ENCODE peak calls at places on chromosomes 2 and 18, in six cellular contexts. B, H, I, R, V and D are unnamed samples.

GRCh38 chr2:206971805-206972204 is 32.5 kb downstream of the CPO start:
- DNase-seq in B (no peak), H (no peak), I (peak), R (no peak), V (peak), D (no peak)

GRCh38 chr2:64259301-64259700 is 115.1 kb upstream of the PELI1 start:
- DNase-seq in B (no peak), H (no peak), I (no peak), R (no peak), V (no peak), D (no peak)

GRCh38 chr18:46433121-46433826 is 223.7 kb downstream of the LOXHD1 start:
- DNase-seq in B (no peak), H (no peak), I (no peak), R (no peak), V (no peak), D (no peak)

GRCh38 chr2:20578895-20579825 is 71.7 kb downstream of the HS1BP3 start:
- DNase-seq in B (peak), H (peak), I (peak), R (no peak), V (peak), D (peak)

GRCh38 chr2:109306190-109306589 is 177.2 kb downstream of the SH3RF3 start:
- DNase-seq in B (no peak), H (no peak), I (no peak), R (no peak), V (no peak), D (no peak)

GRCh38 chr2:3001595-3002184 is 375.9 kb downstream of the EIPR1 start:
- DNase-seq in B (no peak), H (no peak), I (no peak), R (no peak), V (no peak), D (no peak)

GRCh38 chr18:34999734-35000397 is 41.3 kb upstream of the MAPRE2 start:
- DNase-seq in B (no peak), H (no peak), I (no peak), R (no peak), V (no peak), D (no peak)

GRCh38 chr2:179898873-179899272 is 37.5 kb upstream of the ZNF385B start:
- DNase-seq in B (no peak), H (no peak), I (peak), R (no peak), V (peak), D (no peak)

GRCh38 chr2:2000018-2000733 is 255.9 kb upstream of the PXDN start:
- DNase-seq in B (no peak), H (no peak), I (no peak), R (no peak), V (no peak), D (no peak)

GRCh38 chr18:32048507-32049091 is 30.0 kb downstream of the RNF125 start:
- DNase-seq in B (no peak), H (no peak), I (peak), R (no peak), V (peak), D (no peak)

GRCh38 chr2:8437228-8437948 is 244.5 kb upstream of the ID2 start:
- DNase-seq in B (no peak), H (no peak), I (no peak), R (no peak), V (no peak), D (no peak)

GRCh38 chr2:127615511-127616166 is 30.3 kb upstream of the GPR17 start:
- DNase-seq in B (no peak), H (no peak), I (peak), R (no peak), V (no peak), D (peak)

GRCh38 chr18:73597832-73598615 is 549.6 kb downstream of the FBXO15 start:
- DNase-seq in B (no peak), H (no peak), I (no peak), R (no peak), V (no peak), D (no peak)

GRCh38 chr2:197613509-197613987 is 61.8 kb downstream of the RFTN2 start:
- DNase-seq in B (no peak), H (no peak), I (no peak), R (no peak), V (peak), D (no peak)

GRCh38 chr2:188322569-188323531 is 31.2 kb downstream of the GULP1 start:
- DNase-seq in B (no peak), H (peak), I (no peak), R (no peak), V (peak), D (no peak)

GRCh38 chr2:146388757-146389156 is 1456.1 kb upstream of the ACVR2A start:
- DNase-seq in B (no peak), H (no peak), I (no peak), R (no peak), V (no peak), D (no peak)

GRCh38 chr2:157874997-157875719 is 972 bp downstream of the ACVR1 start:
- DNase-seq in B (no peak), H (peak), I (peak), R (no peak), V (peak), D (no peak)

GRCh38 chr18:48605408-48605845 is 66.6 kb downstream of the CTIF start:
- DNase-seq in B (no peak), H (no peak), I (no peak), R (no peak), V (peak), D (no peak)

GRCh38 chr2:192146069-192147006 is 48.4 kb downstream of the TMEFF2 start:
- DNase-seq in B (no peak), H (no peak), I (no peak), R (no peak), V (peak), D (no peak)

GRCh38 chr2:222296311-222296736 is 2.5 kb downstream of the PAX3 start:
- DNase-seq in B (no peak), H (no peak), I (no peak), R (no peak), V (no peak), D (no peak)

GRCh38 chr18:25990473-25990872 is 99.9 kb downstream of the SS18 start:
- DNase-seq in B (no peak), H (no peak), I (no peak), R (no peak), V (no peak), D (no peak)

GRCh38 chr2:145043399-145043834 is 523.5 kb upstream of the ZEB2 start:
- DNase-seq in B (no peak), H (no peak), I (no peak), R (no peak), V (no peak), D (no peak)

GRCh38 chr2:197128897-197129296 is 181.7 kb downstream of the ANKRD44 start:
- DNase-seq in B (no peak), H (no peak), I (no peak), R (no peak), V (peak), D (no peak)

GRCh38 chr2:159064446-159065301 is 96.2 kb downstream of the TANC1 start:
- DNase-seq in B (no peak), H (no peak), I (no peak), R (no peak), V (peak), D (no peak)
- TF ChIP-seq POLR2A in B (no peak), H (no peak), I (no peak), R (no peak), V (no peak), D (no peak)

GRCh38 chr2:10675126-10675525 is 14.6 kb downstream of the NOL10 start:
- DNase-seq in B (no peak), H (no peak), I (no peak), R (no peak), V (no peak), D (no peak)

GRCh38 chr2:10680214-10680613 is 9.6 kb downstream of the NOL10 start:
- DNase-seq in B (no peak), H (no peak), I (no peak), R (no peak), V (no peak), D (no peak)

GRCh38 chr2:10680957-10681356 is 8.8 kb downstream of the NOL10 start:
- DNase-seq in B (no peak), H (no peak), I (no peak), R (no peak), V (peak), D (no peak)

DNA sequence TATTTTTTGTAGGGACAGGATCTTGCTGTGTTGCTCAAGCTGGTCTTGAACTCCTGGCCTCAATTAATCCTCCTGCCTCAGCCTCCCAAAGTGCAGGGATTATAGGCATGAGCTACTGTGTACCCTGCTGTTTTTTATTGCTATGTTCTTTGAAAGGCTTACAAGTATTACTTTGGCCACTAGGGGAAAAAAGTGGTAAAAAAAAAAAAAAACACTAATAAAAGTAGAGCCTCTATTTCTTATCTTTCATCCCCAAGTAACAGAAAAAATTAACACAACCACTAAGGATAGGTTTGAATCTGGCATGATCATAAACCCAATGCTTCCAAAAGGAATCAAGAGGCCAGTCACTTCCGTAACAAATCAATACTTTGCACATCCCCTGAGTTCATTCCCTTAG is 11.6 kb downstream of the NOL10 start:
- DNase-seq in B (no peak), H (no peak), I (no peak), R (no peak), V (no peak), D (no peak)
- TF ChIP-seq CTCF in B (peak), H (no peak), I (peak), R (no peak), V (peak), D (no peak)

GRCh38 chr18:3984163-3984757 is 470.8 kb downstream of the DLGAP1 start:
- DNase-seq in B (no peak), H (no peak), I (no peak), R (no peak), V (no peak), D (no peak)
- H3K27ac ChIP-seq in B (no peak), H (no peak), I (no peak), R (no peak), V (peak), D (no peak)

GRCh38 chr18:21191596-21192307 is 50.3 kb upstream of the GREB1L start:
- DNase-seq in B (no peak), H (no peak), I (peak), R (no peak), V (peak), D (peak)
- TF ChIP-seq POLR2A in B (no peak), H (no peak), I (no peak), R (no peak), V (no peak), D (no peak)

DNA sequence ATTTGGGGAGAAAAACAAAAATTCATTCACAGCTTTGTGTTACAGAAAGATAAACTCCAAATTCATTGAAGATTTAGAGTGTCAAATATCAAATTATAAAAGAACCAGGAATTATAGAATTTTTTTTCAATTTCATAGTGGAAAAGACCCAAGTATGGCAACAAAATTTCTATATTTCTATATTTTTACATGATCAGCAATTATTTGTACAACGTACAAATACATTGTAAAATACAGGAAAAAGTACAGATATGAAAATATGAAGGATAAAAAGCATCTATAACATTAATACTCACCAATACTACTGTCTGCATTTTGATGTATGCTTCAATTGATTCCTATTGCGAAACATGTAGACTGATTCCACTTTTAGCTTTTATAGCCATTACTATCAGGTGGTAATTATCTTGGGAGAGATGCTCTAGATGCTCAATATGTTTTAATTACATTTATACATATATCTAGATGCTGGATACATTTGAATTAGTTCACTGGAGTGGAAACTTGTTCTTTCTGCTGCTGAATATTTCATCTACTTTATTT is 4.0 kb downstream of the SH3YL1 start:
- DNase-seq in B (no peak), H (no peak), I (no peak), R (no peak), V (no peak), D (no peak)
- TF ChIP-seq CTCF in B (no peak), H (no peak), I (no peak), R (no peak), V (no peak), D (no peak)

GRCh38 chr2:233247744-233248143 is 3.7 kb upstream of the ATG16L1 start:
- DNase-seq in B (no peak), H (no peak), I (no peak), R (no peak), V (peak), D (no peak)
- H3K27ac ChIP-seq in B (no peak), H (no peak), I (no peak), R (peak), V (no peak), D (no peak)

GRCh38 chr18:76491801-76492668 is 3.0 kb downstream of the ZNF516 start:
- DNase-seq in B (no peak), H (peak), I (peak), R (no peak), V (peak), D (peak)

GRCh38 chr18:76493213-76494107 is 1.6 kb downstream of the ZNF516 start:
- DNase-seq in B (no peak), H (no peak), I (no peak), R (no peak), V (peak), D (no peak)

GRCh38 chr18:76491436-76491800 is 3.6 kb downstream of the ZNF516 start:
- DNase-seq in B (no peak), H (peak), I (peak), R (no peak), V (peak), D (peak)

GRCh38 chr18:76494181-76494540 is 881 bp downstream of the ZNF516 start:
- DNase-seq in B (no peak), H (peak), I (peak), R (no peak), V (peak), D (no peak)

GRCh38 chr18:76492669-76493212 is 2.3 kb downstream of the ZNF516 start:
- DNase-seq in B (peak), H (peak), I (peak), R (peak), V (peak), D (peak)
- TF ChIP-seq POLR2A in B (no peak), H (peak), I (peak), R (peak), V (no peak), D (no peak)

GRCh38 chr18:8426401-8426800 is 182.8 kb upstream of the RAB12 start:
- DNase-seq in B (no peak), H (no peak), I (no peak), R (no peak), V (no peak), D (no peak)
- TF ChIP-seq CTCF in B (no peak), H (no peak), I (no peak), R (no peak), V (peak), D (no peak)